ENCODE peak calls at places on chromosomes 2 and 18, in four cellular contexts. S is HCT116, V is K562, P is HepG2. I is an unnamed sample.

GRCh38 chr2:44290271-44290670 is 15.0 kb downstream of the SLC3A1 start:
- DNase-seq in S (no peak), V (no peak), P (no peak), I (no peak)

GRCh38 chr2:202780514-202781021 is 91.0 kb downstream of the ICA1L start:
- DNase-seq in S (peak; percentile 64), V (no peak), P (no peak), I (peak; percentile 57)

GRCh38 chr2:57465967-57466366 is 580.6 kb upstream of the VRK2 start:
- DNase-seq in S (no peak), V (no peak), P (no peak), I (no peak)

GRCh38 chr18:31301201-31301655 is 16.7 kb upstream of the DSG1 start:
- DNase-seq in S (no peak), V (no peak), P (no peak), I (no peak)

GRCh38 chr18:45890606-45891005 is 65.1 kb downstream of the SIGLEC15 start:
- DNase-seq in S (no peak), V (no peak), P (no peak), I (no peak)

GRCh38 chr2:45992021-45992745 is 305.0 kb upstream of the EPAS1 start:
- DNase-seq in S (no peak), V (no peak), P (peak; percentile 95), I (no peak)

GRCh38 chr2:75986617-75987016 is 275.9 kb upstream of the GCFC2 start:
- DNase-seq in S (no peak), V (no peak), P (no peak), I (no peak)

GRCh38 chr2:189870396-189871089 is 86.3 kb downstream of the PMS1 start:
- DNase-seq in S (no peak), V (no peak), P (no peak), I (no peak)

GRCh38 chr2:215736653-215737290 is 276.6 kb downstream of the MREG start:
- DNase-seq in S (peak; percentile 54), V (peak; percentile 27), P (peak; percentile 69), I (no peak)

GRCh38 chr2:72214429-72215143 is 66.9 kb upstream of the CYP26B1 start:
- DNase-seq in S (no peak), V (no peak), P (peak; percentile 64), I (no peak)

GRCh38 chr2:213036836-213037235 is 114.6 kb downstream of the IKZF2 start:
- DNase-seq in S (no peak), V (no peak), P (no peak), I (no peak)

GRCh38 chr2:224946911-224947310 is 95.4 kb downstream of the DOCK10 start:
- DNase-seq in S (no peak), V (no peak), P (no peak), I (no peak)

GRCh38 chr18:28087173-28087563 is 89.8 kb downstream of the CDH2 start:
- DNase-seq in S (no peak), V (no peak), P (peak; percentile 7), I (no peak)

GRCh38 chr2:148542614-148543013 is 101.9 kb upstream of the EPC2 start:
- DNase-seq in S (no peak), V (no peak), P (no peak), I (no peak)

GRCh38 chr18:55738483-55739114 is 150.6 kb upstream of the TCF4 start:
- DNase-seq in S (no peak), V (no peak), P (no peak), I (no peak)

GRCh38 chr2:71792926-71793761 is 339.8 kb downstream of the DYSF start:
- DNase-seq in S (no peak), V (no peak), P (peak; percentile 21), I (no peak)

GRCh38 chr2:240519396-240520142 is 38.2 kb downstream of the ANKMY1 start:
- DNase-seq in S (no peak), V (no peak), P (no peak), I (no peak)

GRCh38 chr2:237774811-237775553 is 23.6 kb upstream of the RBM44 start:
- DNase-seq in S (peak; percentile 56), V (peak; percentile 36), P (peak; percentile 79), I (peak; percentile 35)

GRCh38 chr2:74845991-74846390 is 12.1 kb downstream of the HK2 start:
- DNase-seq in S (no peak), V (no peak), P (no peak), I (no peak)

GRCh38 chr2:74846481-74846880 is 12.6 kb downstream of the HK2 start:
- DNase-seq in S (no peak), V (no peak), P (no peak), I (no peak)

GRCh38 chr2:74847075-74847858 is 13.3 kb downstream of the HK2 start:
- DNase-seq in S (no peak), V (no peak), P (no peak), I (no peak)

GRCh38 chr2:74850816-74851566 is 17.1 kb downstream of the HK2 start:
- DNase-seq in S (no peak), V (no peak), P (no peak), I (no peak)

GRCh38 chr2:74849228-74849892 is 15.4 kb downstream of the HK2 start:
- DNase-seq in S (no peak), V (no peak), P (no peak), I (no peak)
- H3K27ac ChIP-seq in S (no peak overlapping the region), V (no peak overlapping the region), P (no peak overlapping the region), I (no peak overlapping the region)

GRCh38 chr2:53174539-53174938 is 593.1 kb upstream of the CHAC2 start:
- DNase-seq in S (no peak), V (no peak), P (no peak), I (no peak)

GRCh38 chr2:53181759-53182158 is 585.8 kb upstream of the CHAC2 start:
- DNase-seq in S (no peak), V (no peak), P (no peak), I (no peak)

GRCh38 chr2:53173698-53174455 is 593.7 kb upstream of the CHAC2 start:
- DNase-seq in S (no peak), V (no peak), P (no peak), I (no peak)

GRCh38 chr2:53173126-53173525 is 594.5 kb upstream of the CHAC2 start:
- DNase-seq in S (no peak), V (no peak), P (no peak), I (no peak)

DNA sequence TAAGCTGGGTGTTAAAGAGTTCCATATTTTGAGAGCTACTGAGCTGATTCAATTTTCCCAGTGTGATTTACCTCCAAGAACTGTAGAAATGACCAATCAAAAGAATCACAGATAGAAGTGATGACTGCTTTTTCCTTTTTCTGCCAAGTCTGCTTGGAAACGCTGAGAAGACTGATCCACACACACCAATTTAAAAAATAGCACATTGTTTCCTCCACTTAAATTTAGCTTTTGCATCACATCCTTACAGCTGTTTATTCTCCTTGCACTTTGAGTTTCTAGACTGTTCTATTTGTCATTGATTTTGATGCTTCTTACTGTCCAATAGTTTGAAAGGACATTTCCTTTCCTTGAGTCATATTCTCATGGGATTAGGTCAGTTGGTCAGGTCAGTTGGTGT is 590.3 kb upstream of the CHAC2 start:
- DNase-seq in S (no peak), V (no peak), P (no peak), I (no peak)
- TF ChIP-seq SIN3A in S (no peak), V (no peak), P (no peak), I (no peak)

DNA sequence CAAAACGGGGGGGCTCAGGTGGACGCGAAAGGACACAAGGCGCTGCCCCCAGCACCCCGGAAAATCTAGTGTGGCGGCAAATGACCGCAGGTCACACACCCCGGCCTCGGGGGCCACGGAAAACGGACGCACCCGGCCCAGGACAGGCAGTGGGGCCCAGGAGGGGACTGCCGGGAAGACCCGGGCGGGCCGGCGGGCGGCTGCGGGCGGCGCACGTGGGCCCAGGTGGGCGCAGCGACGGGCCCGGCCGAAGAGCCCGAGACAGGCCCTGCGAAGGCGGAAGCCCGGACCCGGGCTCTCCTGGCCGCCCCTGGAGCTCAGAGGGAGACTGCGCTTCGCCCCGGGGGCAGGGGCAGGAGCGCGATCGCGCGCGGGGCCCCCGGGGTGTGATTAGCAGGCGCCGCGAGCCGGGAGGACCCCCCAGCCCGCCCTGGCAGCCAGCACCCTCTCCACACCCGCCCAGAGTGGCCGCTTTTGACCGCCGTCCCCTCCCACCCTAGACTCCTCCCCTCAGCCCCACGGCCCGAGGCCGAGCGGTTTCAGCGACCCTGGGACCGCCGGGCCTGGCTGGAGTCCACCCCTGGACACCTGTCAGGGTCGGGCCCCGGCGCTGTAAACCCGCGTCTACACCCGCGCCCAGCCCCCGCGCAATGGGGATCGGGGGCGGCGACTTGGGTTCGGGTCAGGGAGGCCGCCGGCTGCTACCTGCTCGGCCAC is 773 bp downstream of the MBP start:
- DNase-seq in S (no peak), V (no peak), P (no peak), I (no peak)
- TF ChIP-seq TCF7L2 in S (no peak), V (no peak), P (no peak), I (no peak)

GRCh38 chr2:152433289-152433688 is 98.3 kb downstream of the FMNL2 start:
- DNase-seq in S (no peak), V (no peak), P (no peak), I (no peak)

GRCh38 chr2:152434395-152435182 is 99.6 kb downstream of the FMNL2 start:
- DNase-seq in S (no peak), V (no peak), P (no peak), I (no peak)

GRCh38 chr2:152432206-152432653 is 97.3 kb downstream of the FMNL2 start:
- DNase-seq in S (no peak), V (no peak), P (peak; percentile 42), I (no peak)

GRCh38 chr2:152432765-152433164 is 97.8 kb downstream of the FMNL2 start:
- DNase-seq in S (no peak), V (no peak), P (peak; percentile 76), I (no peak)

DNA sequence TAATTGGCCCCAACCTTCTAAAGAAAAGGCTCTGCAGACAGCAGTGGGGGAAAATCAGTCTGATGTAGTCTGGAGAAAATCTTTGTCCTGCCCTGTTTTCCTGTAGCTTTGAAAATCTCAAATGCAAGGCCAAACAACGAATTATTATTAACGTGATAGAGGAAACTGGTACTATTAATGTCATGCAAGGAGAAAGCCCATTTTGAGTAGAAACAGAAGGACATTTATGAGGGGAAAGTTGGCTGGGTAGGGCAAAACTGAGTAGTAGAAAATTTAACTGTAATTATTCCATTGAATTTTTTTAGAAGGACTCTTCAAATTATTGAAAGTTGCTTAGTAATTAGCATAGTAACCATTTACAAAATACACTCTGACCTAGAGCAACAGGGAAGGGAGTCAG is 98.8 kb downstream of the FMNL2 start:
- DNase-seq in S (no peak), V (no peak), P (no peak), I (no peak)
- H3K27ac ChIP-seq in S (no peak overlapping the region), V (no peak overlapping the region), P (no peak overlapping the region), I (no peak overlapping the region)

DNA sequence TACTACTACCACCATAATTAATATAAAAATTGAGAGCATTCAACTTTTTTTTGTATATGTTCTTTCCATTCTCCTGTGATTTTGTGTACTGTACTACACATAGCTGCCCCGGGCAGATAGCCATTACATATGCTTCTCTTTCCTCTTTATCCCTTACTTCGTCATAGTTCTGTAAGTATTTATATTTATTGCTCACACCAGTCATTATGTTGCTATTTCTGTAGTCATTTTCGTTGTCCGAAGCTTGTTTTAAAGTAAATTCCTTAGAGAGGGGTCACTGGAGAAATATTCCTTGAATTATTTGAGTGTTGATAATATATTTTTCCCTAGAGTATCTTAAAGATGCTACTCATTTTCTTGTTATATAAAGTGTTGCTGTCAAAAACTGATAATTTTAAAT is 144.0 kb downstream of the CLIP4 start:
- DNase-seq in S (no peak), V (no peak), P (no peak), I (no peak)
- TF ChIP-seq SIN3A in S (no peak), V (no peak), P (no peak), I (no peak)

I was measured in Panc1.